ENCODE peak calls at places on chromosomes 13 and 19, in nine cellular contexts. C, U, P, D, N, W, Q, R and S are unnamed samples.

GRCh38 chr19:4624733-4625362 is 14.5 kb upstream of the TNFAIP8L1 start:
- DNase-seq in D (peak), U (no peak), N (no peak), W (no peak), R (no peak), P (no peak), Q (no peak), C (no peak), S (no peak)

GRCh38 chr19:16619456-16619855 is 8.5 kb downstream of the MED26 start:
- DNase-seq in R (no peak), N (no peak), Q (no peak), U (peak), C (no peak), D (no peak), W (no peak), P (no peak), S (no peak)

GRCh38 chr19:41957838-41958366 is 1.2 kb downstream of the RABAC1 start:
- DNase-seq in U (peak), C (peak), Q (no peak), W (peak), N (peak), P (peak), D (peak), R (peak), S (peak)

GRCh38 chr19:35643255-35644205 is 2.0 kb downstream of the ETV2 start:
- DNase-seq in N (peak), P (peak), U (peak), W (peak), Q (peak), C (peak), R (peak), D (peak), S (peak)

GRCh38 chr13:33057019-33057785 is 41.0 kb downstream of the KL start:
- DNase-seq in C (no peak), W (no peak), D (peak), P (peak), U (no peak), Q (no peak), N (no peak), R (peak), S (peak)

GRCh38 chr19:35882074-35882832 is 13.9 kb downstream of the APLP1 start:
- DNase-seq in C (peak), N (peak), P (peak), U (peak), R (peak), Q (no peak), D (peak), W (no peak), S (peak)

GRCh38 chr19:30219682-30220081 is 152.5 kb upstream of the ZNF536 start:
- DNase-seq in C (no peak), Q (no peak), D (no peak), U (no peak), P (no peak), N (no peak), W (no peak), R (no peak), S (no peak)

GRCh38 chr13:108269601-108270328 is at the start of gene TNFSF13B:
- DNase-seq in W (peak), U (peak), N (peak), C (no peak), Q (peak), D (peak), R (peak), P (peak), S (no peak)

GRCh38 chr13:22235950-22236290 is 565.0 kb downstream of the FGF9 start:
- DNase-seq in W (no peak), U (no peak), P (no peak), Q (no peak), N (no peak), C (no peak), R (no peak), D (no peak), S (no peak)

GRCh38 chr13:88246239-88246638 is 575.1 kb downstream of the SLITRK5 start:
- DNase-seq in R (no peak), U (no peak), C (no peak), Q (no peak), N (no peak), D (no peak), P (no peak), W (no peak), S (no peak)

GRCh38 chr19:5326986-5327623 is 13.5 kb downstream of the PTPRS start:
- DNase-seq in P (no peak), U (no peak), Q (no peak), R (peak), C (no peak), W (no peak), N (no peak), D (no peak), S (no peak)

GRCh38 chr19:40461669-40462221 is 3.8 kb downstream of the BLVRB start:
- DNase-seq in P (peak), N (no peak), D (no peak), R (no peak), U (no peak), Q (no peak), W (peak), C (no peak), S (no peak)

GRCh38 chr13:80979035-80979641 is 638.2 kb upstream of the SPRY2 start:
- DNase-seq in Q (no peak), D (peak), N (peak), P (peak), R (peak), W (no peak), U (peak), C (peak), S (peak)

GRCh38 chr13:34201050-34201913 is 383.3 kb downstream of the RFC3 start:
- DNase-seq in Q (no peak), W (no peak), P (no peak), C (peak), N (peak), U (peak), R (no peak), D (peak), S (peak)

GRCh38 chr19:12318782-12319413 is 14.5 kb downstream of the ZNF563 start:
- DNase-seq in Q (no peak), C (no peak), W (no peak), D (no peak), U (no peak), N (no peak), P (no peak), R (no peak), S (no peak)

GRCh38 chr19:4638330-4638729 is 986 bp upstream of the TNFAIP8L1 start:
- DNase-seq in Q (no peak), U (no peak), D (no peak), R (peak), W (no peak), P (no peak), N (no peak), C (no peak), S (no peak)

GRCh38 chr13:101384929-101385328 is 31.4 kb downstream of the NALCN start:
- DNase-seq in Q (no peak), U (no peak), P (no peak), N (no peak), C (no peak), D (no peak), R (no peak), W (no peak), S (no peak)

GRCh38 chr13:105847532-105848295 is 687.7 kb downstream of the EFNB2 start:
- DNase-seq in Q (no peak), D (no peak), R (no peak), C (peak), N (no peak), W (no peak), U (peak), P (no peak), S (no peak)

GRCh38 chr13:44713793-44714469 is 137.8 kb upstream of the TSC22D1 start:
- DNase-seq in W (no peak), P (no peak), R (no peak), N (peak), Q (no peak), C (peak), U (peak), D (peak), S (peak)

GRCh38 chr13:105763851-105764250 is 771.6 kb downstream of the EFNB2 start:
- DNase-seq in U (peak), R (no peak), C (peak), N (no peak), P (no peak), Q (no peak), D (no peak), W (no peak), S (no peak)

GRCh38 chr13:50226515-50227147 is 211.4 kb downstream of the KCNRG start:
- DNase-seq in N (no peak), D (no peak), R (no peak), P (no peak), U (no peak), W (no peak), C (no peak), Q (no peak), S (no peak)

DNA sequence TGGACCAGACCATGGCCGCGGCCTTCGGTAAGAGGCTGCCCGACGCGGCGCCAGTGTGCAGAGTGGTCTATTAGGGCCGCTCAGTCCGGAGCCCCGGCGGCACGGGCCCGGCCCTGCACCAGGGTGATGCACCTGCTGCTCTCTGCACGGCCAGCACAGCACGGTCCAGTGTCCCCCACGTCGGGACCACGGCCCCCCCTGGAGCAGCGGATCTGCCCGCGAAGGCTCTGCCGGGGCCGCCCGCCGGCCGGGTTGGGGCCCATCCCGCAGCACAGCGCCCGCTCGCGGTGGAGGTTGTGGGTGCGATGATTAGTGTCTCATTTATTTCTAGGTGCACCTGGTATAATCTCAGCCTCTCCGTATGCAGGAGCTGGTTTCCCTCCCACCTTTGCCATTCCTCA is 7.9 kb downstream of the PTBP1 start:
- DNase-seq in R (no peak), P (no peak), Q (no peak), W (no peak), N (no peak), U (no peak), D (no peak), C (no peak), S (no peak)
- TF ChIP-seq CTCF in R (no peak), P (no peak), Q (no peak), W (no peak), N (no peak), U (no peak), D (no peak), C (no peak), S (no peak)

GRCh38 chr19:53809518-53810186 is 14.5 kb downstream of the NLRP12 start:
- DNase-seq in P (no peak), D (no peak), W (no peak), U (no peak), N (no peak), C (no peak), Q (no peak), R (peak), S (no peak)
- TF ChIP-seq CTCF in P (peak), D (peak), W (no peak), U (no peak), N (no peak), C (peak), Q (no peak), R (peak), S (peak)

GRCh38 chr13:39766464-39767167 is 111.2 kb downstream of the COG6 start:
- DNase-seq in W (no peak), N (no peak), C (no peak), U (no peak), Q (no peak), R (no peak), D (no peak), P (no peak), S (no peak)

GRCh38 chr13:39770514-39770913 is 115.1 kb downstream of the COG6 start:
- DNase-seq in N (no peak), U (no peak), D (no peak), Q (no peak), W (no peak), P (no peak), C (no peak), R (no peak), S (no peak)

GRCh38 chr13:39768962-39769361 is 113.5 kb downstream of the COG6 start:
- DNase-seq in C (no peak), R (no peak), P (no peak), D (no peak), N (no peak), Q (no peak), W (no peak), U (no peak), S (no peak)

GRCh38 chr13:39767791-39768564 is 112.5 kb downstream of the COG6 start:
- DNase-seq in W (no peak), Q (no peak), D (no peak), U (no peak), P (peak), N (no peak), R (no peak), C (no peak), S (no peak)

DNA sequence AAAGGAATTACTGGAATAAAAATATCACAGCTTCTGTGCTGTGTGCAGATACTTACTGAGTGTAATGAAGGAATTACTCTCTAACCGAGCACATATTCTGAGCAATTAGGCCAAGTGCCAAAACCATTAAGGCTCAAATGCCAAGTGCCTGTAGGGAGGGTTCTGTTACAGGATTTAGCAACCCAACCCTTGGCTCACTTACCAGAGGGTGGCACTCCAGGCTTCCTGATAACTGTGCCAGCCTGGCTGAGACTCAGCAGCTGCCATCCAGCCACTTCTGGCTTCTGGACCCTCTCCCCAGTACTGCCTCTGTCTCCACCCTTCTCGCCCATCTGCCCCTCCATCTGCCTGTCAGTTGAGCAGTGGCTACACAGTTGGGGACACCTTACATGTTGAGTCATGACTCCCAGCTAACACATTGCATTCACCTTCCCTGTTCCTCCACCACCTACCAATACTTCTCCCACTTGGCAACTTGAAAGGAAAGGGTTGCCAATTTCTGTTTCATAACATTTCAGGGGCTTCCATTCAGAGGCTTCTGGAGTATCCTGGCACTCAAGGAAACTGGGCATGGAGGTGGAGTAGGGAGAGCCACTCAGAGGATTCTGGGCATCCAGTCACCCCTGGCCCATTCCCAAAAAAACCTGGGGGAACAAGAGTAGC is 110.5 kb downstream of the COG6 start:
- DNase-seq in D (peak), W (no peak), U (peak), R (peak), N (no peak), C (peak), Q (no peak), P (peak), S (no peak)
- TF ChIP-seq CTCF in D (no peak), W (peak), U (no peak), R (no peak), N (no peak), C (no peak), Q (no peak), P (peak), S (peak)

GRCh38 chr19:13847033-13847899 is 29.7 kb upstream of the NANOS3 start:
- DNase-seq in C (peak), R (peak), N (peak), U (peak), W (peak), P (peak), D (peak), Q (peak), S (peak)
- TF ChIP-seq CTCF in C (no peak), R (peak), N (no peak), U (no peak), W (peak), P (no peak), D (peak), Q (peak), S (peak)